ENCODE peak calls at places on chromosome 19, in seven cellular contexts. V is CD8-positive, alpha-beta memory T cell; U is trophoblast cell; I is lower leg skin; E is fibroblast of the aortic adventitia; Z is choroid plexus epithelial cell; K is GM23248. C is an unnamed sample.

GRCh38 chr19:51320258-51320657 is 8.8 kb downstream of the IGLON5 start:
- DNase-seq in I (no peak), V (no peak), E (no peak), Z (no peak), U (no peak), K (no peak), C (no peak)

GRCh38 chr19:30314805-30315155 is 57.4 kb upstream of the ZNF536 start:
- DNase-seq in V (no peak), E (no peak), K (no peak), U (no peak), I (no peak), Z (no peak), C (no peak)

GRCh38 chr19:9913237-9914000 is 22.9 kb downstream of the OLFM2 start:
- DNase-seq in V (no peak), K (peak), U (no peak), E (no peak), I (no peak), Z (no peak), C (no peak)

GRCh38 chr19:8041553-8041952 is 11.0 kb upstream of the CCL25 start:
- DNase-seq in U (no peak), V (no peak), Z (no peak), I (no peak), E (no peak), K (no peak), C (no peak)

GRCh38 chr19:38004100-38004504 is 97.1 kb downstream of the SIPA1L3 start:
- DNase-seq in K (peak), Z (no peak), E (no peak), U (no peak), I (no peak), V (no peak), C (no peak)

GRCh38 chr19:38565686-38566105 is 52.1 kb downstream of the MAP4K1 start:
- DNase-seq in E (no peak), V (no peak), K (no peak), I (no peak), Z (no peak), U (no peak), C (no peak)

GRCh38 chr19:40836754-40837429 is 13.4 kb downstream of the CYP2A6 start:
- DNase-seq in I (no peak), E (no peak), Z (no peak), U (no peak), V (no peak), K (no peak), C (no peak)

GRCh38 chr19:28489126-28489660 is 723.8 kb downstream of the UQCRFS1 start:
- DNase-seq in I (no peak), Z (no peak), U (no peak), E (no peak), K (no peak), V (no peak), C (no peak)

GRCh38 chr19:18499055-18499775 is 22.7 kb downstream of the ELL start:
- DNase-seq in K (no peak), Z (no peak), V (no peak), E (no peak), I (no peak), U (no peak), C (no peak)

GRCh38 chr19:33368074-33368864 is 5.2 kb upstream of the CEBPG start:
- DNase-seq in U (no peak), Z (no peak), E (no peak), I (peak), K (peak), V (no peak), C (no peak)

GRCh38 chr19:7869910-7870511 is 4.2 kb downstream of the PRR36 start:
- DNase-seq in U (peak), K (peak), V (peak), I (no peak), Z (peak), E (peak), C (no peak)

GRCh38 chr19:38304352-38304865 is 358 bp downstream of the C19orf33 start:
- DNase-seq in V (no peak), K (no peak), E (no peak), I (no peak), U (no peak), Z (no peak), C (no peak)

GRCh38 chr19:19820774-19821315 is 705 bp downstream of the ZNF506 start:
- DNase-seq in V (no peak), I (no peak), Z (peak), K (peak), U (no peak), E (peak), C (no peak)

GRCh38 chr19:17281391-17282304 is at the start of gene ANKLE1:
- DNase-seq in U (no peak), Z (no peak), K (peak), I (no peak), V (no peak), E (no peak), C (no peak)

GRCh38 chr19:4012975-4013634 is 5.6 kb downstream of the PIAS4 start:
- DNase-seq in E (no peak), K (no peak), U (no peak), I (no peak), Z (no peak), V (no peak), C (no peak)

GRCh38 chr19:8308891-8309291 is 733 bp upstream of the CD320 start:
- DNase-seq in K (no peak), U (no peak), E (no peak), Z (no peak), I (peak), V (no peak), C (no peak)

GRCh38 chr19:40588110-40588854 is 11.6 kb downstream of the SHKBP1 start:
- DNase-seq in I (no peak), Z (peak), U (no peak), E (no peak), K (no peak), V (no peak), C (no peak)

GRCh38 chr19:48921721-48922500 is 11.6 kb upstream of the DHDH start:
- DNase-seq in E (no peak), K (no peak), Z (no peak), U (no peak), I (no peak), V (no peak), C (no peak)

GRCh38 chr19:41175825-41176734 is 16.9 kb upstream of the CYP2S1 start:
- DNase-seq in I (no peak), K (peak), E (peak), Z (peak), U (peak), V (no peak), C (peak)

GRCh38 chr19:18922228-18922985 is 2.9 kb downstream of the DDX49 start:
- DNase-seq in Z (no peak), E (no peak), I (no peak), V (no peak), U (no peak), K (no peak), C (no peak)

GRCh38 chr19:16185123-16185924 is at the start of gene FAM32A:
- DNase-seq in V (peak), K (peak), E (peak), I (peak), Z (peak), U (peak), C (peak)

GRCh38 chr19:5048091-5048726 is 79.3 kb downstream of the KDM4B start:
- DNase-seq in I (peak), V (peak), K (peak), Z (peak), U (peak), E (peak), C (peak)

GRCh38 chr19:38650180-38650775 is 2.8 kb downstream of the ACTN4 start:
- DNase-seq in V (no peak), I (no peak), Z (no peak), K (peak), E (no peak), U (no peak), C (no peak)

GRCh38 chr19:30516586-30516985 is 144.4 kb downstream of the ZNF536 start:
- DNase-seq in E (no peak), U (no peak), Z (no peak), V (no peak), K (no peak), I (peak), C (no peak)

GRCh38 chr19:8261881-8262280 is 46.3 kb downstream of the CD320 start:
- DNase-seq in U (no peak), V (no peak), I (no peak), E (no peak), Z (no peak), K (no peak), C (no peak)

GRCh38 chr19:51448011-51448744 is 10.1 kb downstream of the SIGLEC8 start:
- DNase-seq in V (no peak), I (no peak), U (no peak), Z (no peak), K (no peak), E (no peak), C (no peak)

GRCh38 chr19:11984986-11985385 is 20.1 kb downstream of the ZNF763 start:
- DNase-seq in Z (no peak), I (no peak), K (no peak), E (no peak), U (no peak), V (no peak), C (no peak)

GRCh38 chr19:16232127-16232526 is 34.4 kb downstream of the AP1M1 start:
- DNase-seq in E (no peak), U (no peak), K (no peak), V (no peak), I (peak), Z (no peak), C (no peak)

DNA sequence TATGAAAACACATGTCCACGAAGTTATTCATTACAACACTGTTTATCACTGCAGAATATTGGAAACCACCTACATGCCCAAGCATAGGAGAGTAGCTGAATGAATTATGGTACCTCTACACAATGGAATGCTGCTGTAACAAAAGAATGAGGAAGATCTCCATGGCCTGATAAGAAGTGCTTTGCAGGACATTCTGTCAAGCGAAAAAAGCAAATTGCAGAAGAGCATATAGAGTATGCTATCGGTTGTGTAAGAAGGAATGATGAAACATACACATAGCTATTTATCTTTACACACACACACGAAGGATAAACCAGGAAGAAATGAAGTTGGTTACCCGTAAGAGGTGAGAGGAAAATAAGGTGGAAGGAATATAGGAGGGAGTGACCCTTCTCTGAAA is 37.5 kb upstream of the CEACAM20 start:
- DNase-seq in I (no peak), E (no peak), U (peak), K (no peak), Z (peak), V (no peak), C (no peak)
- H3K4me3 ChIP-seq in I (no peak), E (no peak), U (no peak), K (no peak), Z (no peak), V (no peak), C (no peak)

GRCh38 chr19:44401108-44401786 is at the start of gene ZNF285:
- DNase-seq in Z (peak), I (peak), V (peak), U (peak), K (peak), E (peak), C (peak)
- H3K4me3 ChIP-seq in Z (peak), I (peak), V (peak), U (peak), K (peak), E (peak), C (peak)

GRCh38 chr19:35090795-35091214 is 24.8 kb upstream of the FXYD3 start:
- DNase-seq in U (no peak), V (no peak), K (peak), E (no peak), I (no peak), Z (no peak), C (no peak)
- H3K4me3 ChIP-seq in U (peak), V (no peak), K (peak), E (no peak), I (no peak), Z (no peak), C (no peak)

DNA sequence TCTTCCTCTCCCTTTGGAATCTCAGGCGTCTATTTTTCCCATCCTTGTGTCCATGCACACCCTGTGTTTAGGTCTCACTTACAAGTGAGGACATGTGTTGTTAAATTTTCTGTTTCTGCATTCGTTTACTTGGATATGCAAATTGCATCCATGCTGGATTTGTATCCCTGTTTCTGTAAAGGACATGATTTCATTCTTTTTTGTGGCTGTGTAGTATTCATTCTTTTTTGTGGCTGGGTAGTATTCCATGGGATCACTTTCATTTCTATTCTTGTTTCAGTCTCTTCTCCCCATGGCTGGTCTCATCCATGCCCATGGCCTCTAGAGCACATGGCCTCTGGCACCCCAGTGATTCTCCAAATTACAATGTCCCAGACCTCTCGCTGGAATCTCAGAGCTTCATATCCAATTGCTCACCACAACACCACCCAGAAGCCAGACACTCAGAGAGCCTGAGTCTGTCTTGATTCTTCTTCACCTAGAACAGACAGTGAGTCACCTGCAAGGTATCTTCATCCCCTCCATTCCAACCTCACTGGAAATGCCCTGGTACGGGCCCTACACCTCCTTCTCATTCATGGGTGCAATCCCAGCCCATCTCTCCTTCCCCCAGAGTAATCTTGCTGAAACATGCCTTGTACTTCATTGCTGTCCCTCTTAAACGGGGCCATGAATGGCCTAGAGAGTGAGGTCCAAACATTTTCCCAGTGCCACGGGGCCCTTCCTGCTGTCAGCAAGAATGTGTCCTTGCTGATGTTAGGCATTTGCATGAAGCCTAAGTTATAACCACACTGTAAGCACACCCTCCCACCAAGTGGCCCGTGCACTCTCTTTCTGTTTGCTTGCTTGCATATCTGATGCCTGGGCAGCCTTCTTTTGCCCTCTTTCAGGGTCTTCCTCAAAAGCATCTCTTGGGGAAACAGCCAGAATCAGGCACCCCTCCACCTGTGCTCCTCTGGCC is 476.2 kb upstream of the TSHZ3 start:
- DNase-seq in U (no peak), E (no peak), Z (no peak), I (no peak), V (no peak), K (no peak), C (no peak)
- H3K4me3 ChIP-seq in U (no peak), E (no peak), Z (no peak), I (no peak), V (no peak), K (no peak), C (no peak)